ENCODE peak calls at places on chromosomes 1 and 21, in ten cellular contexts. D is CD8-positive, alpha-beta T cell; K is neural progenitor cell; T is left ventricle myocardium inferior; S is thyroid gland; P is breast epithelium; R is fibroblast of lung; E is uterus; G is psoas muscle; Y is right atrium auricular region. U is an unnamed sample.

GRCh38 chr1:41535236-41535720 is 50.8 kb upstream of the EDN2 start:
- DNase-seq in D (no peak), K (no peak), T (no peak), S (no peak), P (peak; percentile 28), R (no peak), E (peak; percentile 5), G (no peak), Y (no peak), U (peak; percentile 6)

GRCh38 chr1:172322219-172323061 is 98.0 kb upstream of the C1orf105 start:
- DNase-seq in D (no peak), K (no peak), T (peak; percentile 32), S (peak; percentile 49), P (no peak), R (peak; percentile 98), E (peak; percentile 67), G (peak; percentile 30), Y (peak; percentile 73), U (peak; percentile 39)

GRCh38 chr1:212470059-212470458 is 37.3 kb downstream of the NENF start:
- DNase-seq in D (no peak), K (no peak), T (peak; percentile 71), S (peak; percentile 83), P (peak; percentile 85), R (peak; percentile 99), E (peak; percentile 90), G (peak; percentile 82), Y (peak; percentile 96), U (peak; percentile 60)

GRCh38 chr1:87061742-87062156 is 147.3 kb downstream of the HS2ST1 start:
- DNase-seq in D (no peak), K (no peak), T (no peak), S (no peak), P (no peak), R (peak; percentile 69), E (no peak), G (no peak), Y (no peak), U (no peak)

GRCh38 chr1:67472056-67472455 is 41.9 kb upstream of the SERBP1 start:
- DNase-seq in D (no peak), K (no peak), T (no peak), S (peak; percentile 66), P (no peak), R (no peak), E (no peak), G (no peak), Y (no peak), U (no peak)

GRCh38 chr1:218266356-218266755 is 18.7 kb upstream of the RRP15 start:
- DNase-seq in D (no peak), K (no peak), T (no peak), S (no peak), P (no peak), R (peak; percentile 7), E (no peak), G (no peak), Y (no peak), U (no peak)

GRCh38 chr1:2212542-2213491 is 15.3 kb upstream of the SKI start:
- DNase-seq in D (peak; percentile 63), K (peak; percentile 95), T (peak; percentile 92), S (peak; percentile 95), P (peak; percentile 81), R (peak; percentile 95), E (peak; percentile 96), G (peak; percentile 90), Y (peak; percentile 97), U (peak; percentile 94)

GRCh38 chr1:230752407-230752806 is 5.2 kb downstream of the CAPN9 start:
- DNase-seq in D (no peak), K (no peak), T (no peak), S (peak; percentile 88), P (peak; percentile 82), R (no peak), E (no peak), G (no peak), Y (no peak), U (no peak)

GRCh38 chr1:26537951-26538352 is 8.4 kb downstream of the RPS6KA1 start:
- DNase-seq in D (no peak), K (peak; percentile 32), T (no peak), S (no peak), P (no peak), R (peak; percentile 32), E (no peak), G (no peak), Y (no peak), U (no peak)

GRCh38 chr1:220455559-220455958 is 72.4 kb upstream of the MARK1 start:
- DNase-seq in D (no peak), K (no peak), T (no peak), S (no peak), P (no peak), R (no peak), E (no peak), G (no peak), Y (no peak), U (no peak)

GRCh38 chr1:5577255-5578040 is 414.8 kb downstream of the NPHP4 start:
- DNase-seq in D (no peak), K (no peak), T (no peak), S (no peak), P (no peak), R (no peak), E (no peak), G (no peak), Y (no peak), U (no peak)

GRCh38 chr1:119829636-119830035 is 18.4 kb upstream of the REG4 start:
- DNase-seq in D (no peak), K (no peak), T (no peak), S (no peak), P (no peak), R (no peak), E (no peak), G (no peak), Y (no peak), U (no peak)

GRCh38 chr1:150257624-150258274 is at the start of gene CA14:
- DNase-seq in D (no peak), K (peak; percentile 80), T (peak; percentile 36), S (peak; percentile 71), P (no peak), R (peak; percentile 33), E (no peak), G (no peak), Y (no peak), U (no peak)

GRCh38 chr1:235997049-235997448 is 67.8 kb downstream of the NID1 start:
- DNase-seq in D (no peak), K (no peak), T (no peak), S (no peak), P (no peak), R (no peak), E (no peak), G (no peak), Y (no peak), U (no peak)

GRCh38 chr21:35113064-35113463 is 64.0 kb upstream of the RUNX1 start:
- DNase-seq in D (no peak), K (no peak), T (no peak), S (no peak), P (no peak), R (peak; percentile 37), E (no peak), G (no peak), Y (no peak), U (no peak)

GRCh38 chr1:27548858-27549719 is 54.9 kb downstream of the AHDC1 start:
- DNase-seq in D (no peak), K (no peak), T (peak; percentile 14), S (no peak), P (no peak), R (no peak), E (no peak), G (no peak), Y (no peak), U (no peak)

GRCh38 chr1:56575865-56576264 is 3.5 kb downstream of the PLPP3 start:
- DNase-seq in D (no peak), K (no peak), T (no peak), S (no peak), P (no peak), R (peak; percentile 21), E (no peak), G (no peak), Y (no peak), U (no peak)

GRCh38 chr1:25744140-25744581 is 55.8 kb upstream of the SELENON start:
- DNase-seq in D (no peak), K (peak; percentile 63), T (peak; percentile 73), S (peak; percentile 94), P (peak; percentile 63), R (peak; percentile 34), E (peak; percentile 80), G (peak; percentile 71), Y (peak; percentile 81), U (peak; percentile 77)

GRCh38 chr21:20276954-20277353 is 721.3 kb upstream of the NCAM2 start:
- DNase-seq in D (no peak), K (peak; percentile 31), T (no peak), S (no peak), P (no peak), R (no peak), E (no peak), G (no peak), Y (no peak), U (no peak)
- H3K27ac ChIP-seq in D (no peak overlapping the region), K (peak overlapping the region; percentile 35), T (no peak overlapping the region), S (no peak overlapping the region), P (no peak overlapping the region), R (no peak overlapping the region), E (no peak overlapping the region), G (no peak overlapping the region), Y (no peak overlapping the region), U (no peak overlapping the region)

DNA sequence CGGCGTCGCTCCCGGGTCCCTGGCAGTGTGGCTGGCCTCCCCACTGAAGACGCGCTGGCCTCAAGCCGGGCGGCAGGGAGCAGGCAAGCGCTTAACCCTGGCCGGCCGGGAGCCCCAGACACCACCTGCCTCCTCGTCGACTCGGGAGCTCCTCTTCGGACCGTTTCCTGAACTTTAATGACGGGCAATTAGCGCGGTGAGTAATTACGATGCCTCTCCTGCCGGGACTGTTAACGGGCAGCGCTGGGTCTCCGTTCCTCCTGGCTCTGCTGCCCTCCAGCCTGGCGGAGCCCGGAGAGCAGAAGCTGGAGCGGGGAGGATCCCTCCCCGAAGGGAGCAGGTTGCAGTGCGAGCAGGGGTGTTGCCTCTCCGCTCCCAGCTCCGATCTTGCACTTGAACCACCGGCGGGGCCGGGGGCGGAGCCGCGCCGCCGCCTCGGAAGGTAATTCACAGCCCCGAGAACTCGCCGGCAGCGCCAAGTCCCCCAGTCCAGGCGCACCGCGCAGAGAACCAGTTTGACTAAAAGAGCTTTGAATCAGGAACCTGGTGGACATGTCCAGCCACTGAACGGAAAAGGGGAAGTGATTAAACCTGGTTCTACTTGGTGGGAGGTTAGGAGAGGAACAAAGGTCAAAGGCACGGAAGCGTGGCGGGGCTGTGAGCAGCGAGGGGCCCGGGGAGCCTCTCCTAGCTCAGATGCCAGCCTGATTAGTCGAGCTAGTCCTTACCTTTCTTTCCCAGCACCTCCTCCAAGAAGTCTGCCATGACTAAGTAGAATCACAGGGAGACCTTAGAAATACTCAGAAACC is 18.3 kb upstream of the PLEKHA6 start:
- DNase-seq in D (peak; percentile 59), K (peak; percentile 60), T (peak; percentile 19), S (peak; percentile 62), P (no peak), R (peak; percentile 21), E (no peak), G (no peak), Y (no peak), U (no peak)
- H3K27me3 ChIP-seq in D (peaks cover 5% of the 10 kb centered on the region), K (peaks cover 100% of the 10 kb centered on the region), T (peaks cover 65% of the 10 kb centered on the region), S (no peaks in the 10 kb centered on the region), P (no peaks in the 10 kb centered on the region), R (peaks cover 60% of the 10 kb centered on the region), E (peaks cover 4% of the 10 kb centered on the region), G (peaks cover 32% of the 10 kb centered on the region), Y (no peaks in the 10 kb centered on the region), U (peaks cover 10% of the 10 kb centered on the region)

GRCh38 chr1:59290173-59290954 is 6.5 kb upstream of the FGGY start:
- DNase-seq in D (no peak), K (peak; percentile 66), T (no peak), S (peak; percentile 59), P (no peak), R (peak; percentile 48), E (no peak), G (peak; percentile 46), Y (no peak), U (no peak)
- TF ChIP-seq CTCF in D (no peak), K (peak; percentile 60), T (peak; percentile 54), S (peak; percentile 56), P (no peak), R (peak; percentile 26), E (peak; percentile 13), G (peak; percentile 42), Y (peak; percentile 53), U (peak; percentile 45)

GRCh38 chr1:166384948-166385347 is 218.1 kb upstream of the FAM78B start:
- DNase-seq in D (no peak), K (no peak), T (no peak), S (no peak), P (no peak), R (no peak), E (no peak), G (no peak), Y (no peak), U (no peak)
- H3K27ac ChIP-seq in D (no peak overlapping the region), K (no peak overlapping the region), T (peak overlapping the region; percentile 15), S (no peak overlapping the region), P (no peak overlapping the region), R (no peak overlapping the region), E (no peak overlapping the region), G (no peak overlapping the region), Y (peak overlapping the region; percentile 62), U (peak overlapping the region; percentile 40)